ENCODE peak calls at places on chromosomes 11 and 22, in five cellular contexts. S, M, T, P and N are unnamed samples.

GRCh38 chr22:49198705-49199084 is 629.0 kb downstream of the BRD1 start:
- DNase-seq in S (no peak), M (no peak), T (no peak), P (no peak), N (no peak)

GRCh38 chr11:33360642-33361041 is 103.5 kb downstream of the HIPK3 start:
- DNase-seq in S (no peak), M (no peak), T (no peak), P (no peak), N (no peak)

GRCh38 chr11:2799881-2800654 is 85.5 kb downstream of the CDKN1C start:
- DNase-seq in S (no peak), M (no peak), T (peak; percentile 36), P (no peak), N (no peak)

GRCh38 chr11:122517403-122518379 is 137.8 kb upstream of the UBASH3B start:
- DNase-seq in S (no peak), M (no peak), T (no peak), P (no peak), N (no peak)

GRCh38 chr22:44214187-44214586 is 33.5 kb downstream of the PARVG start:
- DNase-seq in S (no peak), M (no peak), T (no peak), P (no peak), N (no peak)

GRCh38 chr11:28703371-28703770 is 595.2 kb downstream of the METTL15 start:
- DNase-seq in S (no peak), M (no peak), T (no peak), P (no peak), N (no peak)

GRCh38 chr11:101912823-101913284 is 2.0 kb upstream of the CEP126 start:
- DNase-seq in S (no peak), M (no peak), T (no peak), P (peak; percentile 45), N (peak; percentile 29)

GRCh38 chr22:49690454-49690853 is 137.2 kb downstream of the BRD1 start:
- DNase-seq in S (no peak), M (no peak), T (no peak), P (no peak), N (no peak)

GRCh38 chr11:35059040-35059439 is 79.9 kb upstream of the CD44 start:
- DNase-seq in S (no peak), M (no peak), T (no peak), P (no peak), N (no peak)

GRCh38 chr11:118202599-118203422 is 22.0 kb downstream of the JAML start:
- DNase-seq in S (peak; percentile 32), M (no peak), T (no peak), P (peak; percentile 94), N (no peak)

GRCh38 chr22:48960576-48960975 is 867.1 kb downstream of the BRD1 start:
- DNase-seq in S (no peak), M (no peak), T (no peak), P (no peak), N (no peak)

GRCh38 chr22:19809741-19810140 is 44.9 kb downstream of the GNB1L start:
- DNase-seq in S (no peak), M (no peak), T (no peak), P (no peak), N (no peak)

GRCh38 chr11:33452806-33453205 is 195.6 kb downstream of the HIPK3 start:
- DNase-seq in S (no peak), M (peak; percentile 86), T (no peak), P (no peak), N (peak; percentile 94)

GRCh38 chr11:21634491-21634890 is 558.4 kb upstream of the ANO5 start:
- DNase-seq in S (no peak), M (no peak), T (no peak), P (no peak), N (no peak)

GRCh38 chr22:42330953-42331525 is 60.6 kb upstream of the TCF20 start:
- DNase-seq in S (no peak), M (no peak), T (no peak), P (no peak), N (no peak)

GRCh38 chr11:1081601-1082311 is 7.1 kb downstream of the MUC2 start:
- DNase-seq in S (no peak), M (no peak), T (peak; percentile 46), P (no peak), N (no peak)

GRCh38 chr11:23765862-23766261 is 731.0 kb upstream of the LUZP2 start:
- DNase-seq in S (no peak), M (peak; percentile 40), T (no peak), P (no peak), N (peak; percentile 70)

GRCh38 chr11:1557904-1558831 is 13.9 kb downstream of the DUSP8 start:
- DNase-seq in S (no peak), M (peak; percentile 93), T (peak; percentile 63), P (no peak), N (peak; percentile 74)

GRCh38 chr11:27722117-27722844 is 22.0 kb upstream of the BDNF start:
- DNase-seq in S (no peak), M (peak; percentile 31), T (no peak), P (no peak), N (peak; percentile 55)

GRCh38 chr11:14700593-14700992 is 57.0 kb downstream of the PDE3B start:
- DNase-seq in S (no peak), M (no peak), T (no peak), P (no peak), N (no peak)

GRCh38 chr11:61923166-61924015 is 6.0 kb upstream of the RAB3IL1 start:
- DNase-seq in S (no peak), M (peak; percentile 63), T (no peak), P (peak; percentile 87), N (peak; percentile 33)

GRCh38 chr11:1257366-1257765 is 34.5 kb downstream of the MUC5B start:
- DNase-seq in S (no peak), M (no peak), T (no peak), P (no peak), N (no peak)

GRCh38 chr22:21866821-21867527 is 471 bp downstream of the MAPK1 start:
- DNase-seq in S (no peak), M (no peak), T (peak; percentile 54), P (no peak), N (no peak)

GRCh38 chr22:24421428-24421931 is 5.9 kb upstream of the ADORA2A start:
- DNase-seq in S (no peak), M (no peak), T (peak; percentile 32), P (peak; percentile 73), N (no peak)

GRCh38 chr22:23242473-23243001 is 62.2 kb downstream of the BCR start:
- DNase-seq in S (no peak), M (no peak), T (no peak), P (no peak), N (peak; percentile 36)

GRCh38 chr22:46803031-46803880 is 40.8 kb downstream of the TBC1D22A start:
- DNase-seq in S (peak; percentile 51), M (peak; percentile 24), T (peak; percentile 83), P (peak; percentile 47), N (no peak)

GRCh38 chr11:67317365-67318238 is 14.3 kb downstream of the SSH3 start:
- DNase-seq in S (peak; percentile 96), M (peak; percentile 99), T (peak; percentile 97), P (peak; percentile 93), N (peak; percentile 75)